ENCODE peak calls at places on chromosome 21, in nine cellular contexts. One of them, this sample, is unnamed.
A peak's percentile ranks its signal among the peaks of the same experiment; 100 is the strongest.

GRCh38 chr21:41402796-41403195 is 23.2 kb upstream of the MX1 start:
- DNase-seq in progenitor cell of endocrine pancreas: no peak
- DNase-seq in HFF-Myc: no peak
- DNase-seq in mesothelial cell of epicardium: no peak
- DNase-seq in nephron progenitor cell: no peak
- DNase-seq in right lobe of liver: no peak
- DNase-seq in neural progenitor cell: no peak
- DNase-seq in WTC11: no peak
- DNase-seq in cardiac muscle cell: no peak
- DNase-seq in this sample: no peak

GRCh38 chr21:29827236-29827635 is 112.6 kb downstream of the GRIK1 start:
- DNase-seq in progenitor cell of endocrine pancreas: no peak
- DNase-seq in HFF-Myc: no peak
- DNase-seq in mesothelial cell of epicardium: no peak
- DNase-seq in nephron progenitor cell: no peak
- DNase-seq in right lobe of liver: no peak
- DNase-seq in neural progenitor cell: no peak
- DNase-seq in WTC11: no peak
- DNase-seq in cardiac muscle cell: no peak
- DNase-seq in this sample: no peak

GRCh38 chr21:41112740-41113692 is 54.9 kb upstream of the BACE2 start:
- DNase-seq in progenitor cell of endocrine pancreas: no peak
- DNase-seq in HFF-Myc: peak; percentile 94
- DNase-seq in mesothelial cell of epicardium: no peak
- DNase-seq in nephron progenitor cell: no peak
- DNase-seq in right lobe of liver: no peak
- DNase-seq in neural progenitor cell: peak; percentile 36
- DNase-seq in WTC11: no peak
- DNase-seq in cardiac muscle cell: peak; percentile 80
- DNase-seq in this sample: no peak

GRCh38 chr21:17451364-17451869 is 61.4 kb upstream of the CXADR start:
- DNase-seq in progenitor cell of endocrine pancreas: no peak
- DNase-seq in HFF-Myc: no peak
- DNase-seq in mesothelial cell of epicardium: no peak
- DNase-seq in nephron progenitor cell: no peak
- DNase-seq in right lobe of liver: no peak
- DNase-seq in neural progenitor cell: no peak
- DNase-seq in WTC11: no peak
- DNase-seq in cardiac muscle cell: no peak
- DNase-seq in this sample: no peak

GRCh38 chr21:18716578-18717138 is 313.1 kb upstream of the TMPRSS15 start:
- DNase-seq in progenitor cell of endocrine pancreas: no peak
- DNase-seq in HFF-Myc: no peak
- DNase-seq in mesothelial cell of epicardium: no peak
- DNase-seq in nephron progenitor cell: no peak
- DNase-seq in right lobe of liver: no peak
- DNase-seq in neural progenitor cell: no peak
- DNase-seq in WTC11: no peak
- DNase-seq in cardiac muscle cell: no peak
- DNase-seq in this sample: no peak

GRCh38 chr21:28334407-28334806 is 658.3 kb downstream of the LTN1 start:
- DNase-seq in progenitor cell of endocrine pancreas: no peak
- DNase-seq in HFF-Myc: no peak
- DNase-seq in mesothelial cell of epicardium: no peak
- DNase-seq in nephron progenitor cell: no peak
- DNase-seq in right lobe of liver: no peak
- DNase-seq in neural progenitor cell: no peak
- DNase-seq in WTC11: no peak
- DNase-seq in cardiac muscle cell: no peak
- DNase-seq in this sample: no peak

GRCh38 chr21:16198546-16198945 is 468.8 kb downstream of the USP25 start:
- DNase-seq in progenitor cell of endocrine pancreas: no peak
- DNase-seq in HFF-Myc: no peak
- DNase-seq in mesothelial cell of epicardium: no peak
- DNase-seq in nephron progenitor cell: no peak
- DNase-seq in right lobe of liver: no peak
- DNase-seq in neural progenitor cell: no peak
- DNase-seq in WTC11: no peak
- DNase-seq in cardiac muscle cell: no peak
- DNase-seq in this sample: no peak

GRCh38 chr21:29318354-29318753 is 19.6 kb downstream of the BACH1 start:
- DNase-seq in progenitor cell of endocrine pancreas: no peak
- DNase-seq in HFF-Myc: no peak
- DNase-seq in mesothelial cell of epicardium: no peak
- DNase-seq in nephron progenitor cell: no peak
- DNase-seq in right lobe of liver: no peak
- DNase-seq in neural progenitor cell: no peak
- DNase-seq in WTC11: no peak
- DNase-seq in cardiac muscle cell: no peak
- DNase-seq in this sample: no peak

GRCh38 chr21:46368533-46369285 is 44.8 kb downstream of the PCNT start:
- DNase-seq in progenitor cell of endocrine pancreas: no peak
- DNase-seq in HFF-Myc: no peak
- DNase-seq in mesothelial cell of epicardium: no peak
- DNase-seq in nephron progenitor cell: no peak
- DNase-seq in right lobe of liver: no peak
- DNase-seq in neural progenitor cell: no peak
- DNase-seq in WTC11: no peak
- DNase-seq in cardiac muscle cell: no peak
- DNase-seq in this sample: peak; percentile 91

GRCh38 chr21:35026617-35027557 is 22.2 kb downstream of the RUNX1 start:
- DNase-seq in progenitor cell of endocrine pancreas: no peak
- DNase-seq in HFF-Myc: no peak
- DNase-seq in mesothelial cell of epicardium: peak; percentile 68
- DNase-seq in nephron progenitor cell: peak; percentile 53
- DNase-seq in right lobe of liver: peak; percentile 69
- DNase-seq in neural progenitor cell: peak; percentile 66
- DNase-seq in WTC11: peak; percentile 63
- DNase-seq in cardiac muscle cell: peak; percentile 34
- DNase-seq in this sample: peak; percentile 65

GRCh38 chr21:14403681-14404318 is 20.9 kb upstream of the HSPA13 start:
- DNase-seq in progenitor cell of endocrine pancreas: no peak
- DNase-seq in HFF-Myc: peak; percentile 10
- DNase-seq in mesothelial cell of epicardium: no peak
- DNase-seq in nephron progenitor cell: no peak
- DNase-seq in right lobe of liver: no peak
- DNase-seq in neural progenitor cell: peak; percentile 21
- DNase-seq in WTC11: no peak
- DNase-seq in cardiac muscle cell: peak; percentile 25
- DNase-seq in this sample: peak; percentile 37

GRCh38 chr21:37653201-37653600 is 263.1 kb downstream of the KCNJ6 start:
- DNase-seq in progenitor cell of endocrine pancreas: no peak
- DNase-seq in HFF-Myc: no peak
- DNase-seq in mesothelial cell of epicardium: no peak
- DNase-seq in nephron progenitor cell: no peak
- DNase-seq in right lobe of liver: no peak
- DNase-seq in neural progenitor cell: no peak
- DNase-seq in WTC11: no peak
- DNase-seq in cardiac muscle cell: no peak
- DNase-seq in this sample: no peak

GRCh38 chr21:31706562-31706961 is 25.4 kb downstream of the SCAF4 start:
- DNase-seq in progenitor cell of endocrine pancreas: no peak
- DNase-seq in HFF-Myc: no peak
- DNase-seq in mesothelial cell of epicardium: no peak
- DNase-seq in nephron progenitor cell: no peak
- DNase-seq in right lobe of liver: no peak
- DNase-seq in neural progenitor cell: peak; percentile 12
- DNase-seq in WTC11: no peak
- DNase-seq in cardiac muscle cell: no peak
- DNase-seq in this sample: no peak

GRCh38 chr21:28431527-28432200 is 561.0 kb downstream of the LTN1 start:
- DNase-seq in progenitor cell of endocrine pancreas: no peak
- DNase-seq in HFF-Myc: no peak
- DNase-seq in mesothelial cell of epicardium: no peak
- DNase-seq in nephron progenitor cell: no peak
- DNase-seq in right lobe of liver: no peak
- DNase-seq in neural progenitor cell: no peak
- DNase-seq in WTC11: no peak
- DNase-seq in cardiac muscle cell: no peak
- DNase-seq in this sample: no peak

GRCh38 chr21:25331286-25331685 is 276.0 kb downstream of the MRPL39 start:
- DNase-seq in progenitor cell of endocrine pancreas: no peak
- DNase-seq in HFF-Myc: no peak
- DNase-seq in mesothelial cell of epicardium: no peak
- DNase-seq in nephron progenitor cell: no peak
- DNase-seq in right lobe of liver: no peak
- DNase-seq in neural progenitor cell: no peak
- DNase-seq in WTC11: no peak
- DNase-seq in cardiac muscle cell: no peak
- DNase-seq in this sample: no peak

GRCh38 chr21:32977216-32977615 is 48.5 kb upstream of the OLIG2 start:
- DNase-seq in progenitor cell of endocrine pancreas: no peak
- DNase-seq in HFF-Myc: no peak
- DNase-seq in mesothelial cell of epicardium: no peak
- DNase-seq in nephron progenitor cell: no peak
- DNase-seq in right lobe of liver: no peak
- DNase-seq in neural progenitor cell: no peak
- DNase-seq in WTC11: no peak
- DNase-seq in cardiac muscle cell: no peak
- DNase-seq in this sample: no peak

GRCh38 chr21:34023691-34024381 is 49.5 kb upstream of the MRPS6 start:
- DNase-seq in progenitor cell of endocrine pancreas: no peak
- DNase-seq in HFF-Myc: no peak
- DNase-seq in mesothelial cell of epicardium: no peak
- DNase-seq in nephron progenitor cell: no peak
- DNase-seq in right lobe of liver: no peak
- DNase-seq in neural progenitor cell: no peak
- DNase-seq in WTC11: no peak
- DNase-seq in cardiac muscle cell: no peak
- DNase-seq in this sample: no peak
- TF ChIP-seq CTCF in progenitor cell of endocrine pancreas: no peak
- TF ChIP-seq CTCF in HFF-Myc: no peak
- TF ChIP-seq CTCF in mesothelial cell of epicardium: no peak
- TF ChIP-seq CTCF in nephron progenitor cell: no peak
- TF ChIP-seq CTCF in right lobe of liver: no peak
- TF ChIP-seq CTCF in neural progenitor cell: no peak
- TF ChIP-seq CTCF in WTC11: no peak
- TF ChIP-seq CTCF in cardiac muscle cell: no peak
- TF ChIP-seq CTCF in this sample: no peak

DNA sequence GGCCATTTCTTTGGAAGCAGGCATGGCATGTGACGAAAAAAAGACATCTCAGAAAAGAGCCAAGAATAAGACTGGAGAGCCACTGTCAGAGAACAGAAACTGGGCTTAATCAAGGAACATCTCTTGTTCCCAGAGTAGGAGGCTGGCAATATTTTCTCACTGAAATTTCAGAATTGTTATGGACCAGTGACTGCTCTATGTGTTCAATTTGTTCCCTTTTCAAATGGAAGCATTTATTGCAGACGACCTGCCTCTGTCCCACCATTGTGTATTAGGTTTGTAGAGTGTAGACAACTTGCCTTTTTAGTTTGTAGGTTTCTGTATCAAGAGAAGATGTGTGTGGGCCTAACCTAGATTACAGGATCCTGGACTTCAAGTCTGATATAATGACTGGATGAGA is 18.7 kb downstream of the PSMG1 start:
- DNase-seq in progenitor cell of endocrine pancreas: no peak
- DNase-seq in HFF-Myc: no peak
- DNase-seq in mesothelial cell of epicardium: no peak
- DNase-seq in nephron progenitor cell: no peak
- DNase-seq in right lobe of liver: no peak
- DNase-seq in neural progenitor cell: no peak
- DNase-seq in WTC11: no peak
- DNase-seq in cardiac muscle cell: no peak
- DNase-seq in this sample: no peak
- TF ChIP-seq CTCF in progenitor cell of endocrine pancreas: no peak
- TF ChIP-seq CTCF in HFF-Myc: no peak
- TF ChIP-seq CTCF in mesothelial cell of epicardium: no peak
- TF ChIP-seq CTCF in nephron progenitor cell: no peak
- TF ChIP-seq CTCF in right lobe of liver: no peak
- TF ChIP-seq CTCF in neural progenitor cell: no peak
- TF ChIP-seq CTCF in WTC11: no peak
- TF ChIP-seq CTCF in cardiac muscle cell: no peak
- TF ChIP-seq CTCF in this sample: no peak

GRCh38 chr21:45270306-45270821 is 17.3 kb downstream of the POFUT2 start:
- DNase-seq in progenitor cell of endocrine pancreas: no peak
- DNase-seq in HFF-Myc: no peak
- DNase-seq in mesothelial cell of epicardium: no peak
- DNase-seq in nephron progenitor cell: no peak
- DNase-seq in right lobe of liver: no peak
- DNase-seq in neural progenitor cell: no peak
- DNase-seq in WTC11: peak; percentile 48
- DNase-seq in cardiac muscle cell: no peak
- DNase-seq in this sample: no peak
- TF ChIP-seq CTCF in progenitor cell of endocrine pancreas: no peak
- TF ChIP-seq CTCF in HFF-Myc: peak; percentile 25
- TF ChIP-seq CTCF in mesothelial cell of epicardium: no peak
- TF ChIP-seq CTCF in nephron progenitor cell: no peak
- TF ChIP-seq CTCF in right lobe of liver: no peak
- TF ChIP-seq CTCF in neural progenitor cell: peak; percentile 4
- TF ChIP-seq CTCF in WTC11: no peak
- TF ChIP-seq CTCF in cardiac muscle cell: peak; percentile 18
- TF ChIP-seq CTCF in this sample: peak; percentile 6

DNA sequence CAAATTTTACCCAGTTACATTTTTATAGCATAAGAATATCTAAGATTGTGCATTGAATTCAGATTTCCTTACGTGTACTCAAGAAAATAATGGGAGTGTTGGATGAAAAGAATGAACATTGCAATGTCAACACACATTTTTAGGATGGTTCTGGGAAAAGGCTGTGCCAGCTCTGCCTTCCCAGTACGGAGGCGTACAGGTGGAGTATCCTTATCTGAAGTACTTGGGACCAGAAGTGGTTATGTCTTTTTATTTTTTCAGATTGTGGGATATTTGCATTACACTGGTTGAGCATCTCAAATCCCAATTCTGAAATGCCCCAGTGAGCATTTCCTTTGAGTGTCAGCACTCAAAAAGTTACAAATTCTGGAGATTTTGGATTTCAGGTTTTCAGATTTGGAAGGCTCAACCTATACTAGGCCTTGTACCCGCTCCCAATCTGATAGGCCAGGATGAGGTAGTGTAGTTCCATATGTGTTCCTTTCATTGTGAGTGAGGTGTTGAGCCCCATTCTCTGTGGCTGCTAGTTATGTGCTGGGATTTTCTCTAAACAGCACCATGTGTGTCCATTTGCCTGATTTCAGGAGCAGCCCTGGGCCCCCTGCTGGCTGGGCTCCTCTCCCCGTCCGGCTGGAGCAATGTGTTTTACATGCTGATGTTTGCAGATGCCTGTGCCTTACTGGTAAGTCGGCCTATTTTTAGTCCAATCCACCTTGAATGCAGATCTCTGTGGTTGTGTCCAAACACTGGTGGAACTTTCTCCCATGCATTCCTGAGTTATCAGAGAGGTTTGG is 60.8 kb downstream of the SLC37A1 start:
- DNase-seq in progenitor cell of endocrine pancreas: no peak
- DNase-seq in HFF-Myc: peak; percentile 39
- DNase-seq in mesothelial cell of epicardium: no peak
- DNase-seq in nephron progenitor cell: no peak
- DNase-seq in right lobe of liver: no peak
- DNase-seq in neural progenitor cell: no peak
- DNase-seq in WTC11: peak; percentile 14
- DNase-seq in cardiac muscle cell: peak; percentile 32
- DNase-seq in this sample: no peak
- TF ChIP-seq CTCF in progenitor cell of endocrine pancreas: no peak
- TF ChIP-seq CTCF in HFF-Myc: peak; percentile 74
- TF ChIP-seq CTCF in mesothelial cell of epicardium: no peak
- TF ChIP-seq CTCF in nephron progenitor cell: peak; percentile 25
- TF ChIP-seq CTCF in right lobe of liver: peak; percentile 23
- TF ChIP-seq CTCF in neural progenitor cell: no peak
- TF ChIP-seq CTCF in WTC11: no peak
- TF ChIP-seq CTCF in cardiac muscle cell: peak; percentile 60
- TF ChIP-seq CTCF in this sample: no peak